ENCODE peak calls at places on chromosomes 12 and 14, in six cellular contexts. Z, G, E, J, N and O are unnamed samples.
A peak's percentile ranks its signal among the peaks of the same experiment; 100 is the strongest.

GRCh38 chr12:10354071-10354470 is 35.8 kb downstream of the KLRK1 start:
- DNase-seq in Z (no peak), G (no peak), E (no peak), J (no peak), N (no peak), O (no peak)

GRCh38 chr14:59630281-59630963 is 53.8 kb upstream of the CCDC175 start:
- DNase-seq in Z (no peak), G (no peak), E (no peak), J (peak; percentile 76), N (no peak), O (no peak)

GRCh38 chr12:53569174-53569557 is 57.0 kb downstream of the ATF7 start:
- DNase-seq in Z (no peak), G (peak; percentile 80), E (no peak), J (peak; percentile 54), N (no peak), O (no peak)

GRCh38 chr12:81815611-81816010 is 56.5 kb upstream of the PPFIA2 start:
- DNase-seq in Z (no peak), G (no peak), E (no peak), J (no peak), N (no peak), O (no peak)

GRCh38 chr14:29144598-29144997 is 378.0 kb downstream of the FOXG1 start:
- DNase-seq in Z (peak; percentile 18), G (peak; percentile 99), E (no peak), J (no peak), N (no peak), O (no peak)

GRCh38 chr12:114684098-114684869 is at the start of gene TBX3:
- DNase-seq in Z (peak; percentile 90), G (peak; percentile 99), E (peak; percentile 81), J (peak; percentile 96), N (peak; percentile 98), O (peak; percentile 93)

GRCh38 chr12:109716512-109717389 is 3.1 kb downstream of the FAM222A start:
- DNase-seq in Z (no peak), G (peak; percentile 12), E (no peak), J (no peak), N (peak; percentile 48), O (no peak)

GRCh38 chr14:69287096-69287991 is 27.4 kb downstream of the GALNT16 start:
- DNase-seq in Z (no peak), G (no peak), E (no peak), J (peak; percentile 62), N (no peak), O (no peak)

GRCh38 chr12:108468149-108468968 is 46.7 kb upstream of the FICD start:
- DNase-seq in Z (peak; percentile 35), G (peak; percentile 20), E (no peak), J (peak; percentile 84), N (no peak), O (no peak)

GRCh38 chr14:34875031-34875922 is at the start of gene BAZ1A:
- DNase-seq in Z (peak; percentile 48), G (peak; percentile 91), E (peak; percentile 58), J (peak; percentile 82), N (peak; percentile 56), O (peak; percentile 76)

GRCh38 chr12:90653051-90653450 is 301.9 kb downstream of the CCER1 start:
- DNase-seq in Z (no peak), G (peak; percentile 71), E (no peak), J (no peak), N (no peak), O (no peak)

GRCh38 chr12:87120440-87120839 is 864.2 kb upstream of the MGAT4C start:
- DNase-seq in Z (no peak), G (peak; percentile 2), E (no peak), J (no peak), N (no peak), O (no peak)

GRCh38 chr12:1993341-1993740 is 10.9 kb downstream of the DCP1B start:
- DNase-seq in Z (no peak), G (peak; percentile 98), E (no peak), J (no peak), N (no peak), O (peak; percentile 50)

GRCh38 chr12:87809916-87810315 is 219.3 kb downstream of the C12orf50 start:
- DNase-seq in Z (no peak), G (peak; percentile 87), E (no peak), J (no peak), N (no peak), O (no peak)

GRCh38 chr12:90959538-90960139 is 4.7 kb upstream of the CCER1 start:
- DNase-seq in Z (peak; percentile 42), G (peak; percentile 58), E (peak; percentile 16), J (peak; percentile 74), N (no peak), O (no peak)

GRCh38 chr14:90275820-90276219 is 19.5 kb downstream of the PSMC1 start:
- DNase-seq in Z (no peak), G (no peak), E (no peak), J (no peak), N (no peak), O (no peak)

GRCh38 chr14:21382095-21382494 is 1.7 kb downstream of the SUPT16H start:
- DNase-seq in Z (no peak), G (no peak), E (no peak), J (no peak), N (no peak), O (no peak)

GRCh38 chr14:93655078-93655750 is 133.1 kb downstream of the PRIMA1 start:
- DNase-seq in Z (peak; percentile 38), G (peak; percentile 35), E (no peak), J (peak; percentile 97), N (no peak), O (peak; percentile 12)

GRCh38 chr14:100979780-100980179 is 76.3 kb upstream of the RTL1 start:
- DNase-seq in Z (no peak), G (peak; percentile 93), E (no peak), J (no peak), N (no peak), O (no peak)

GRCh38 chr12:11981174-11981733 is 89.5 kb upstream of the BCL2L14 start:
- DNase-seq in Z (no peak), G (no peak), E (no peak), J (no peak), N (no peak), O (no peak)

GRCh38 chr14:98210045-98210678 is 1061.8 kb downstream of the BCL11B start:
- DNase-seq in Z (no peak), G (no peak), E (no peak), J (no peak), N (no peak), O (no peak)

GRCh38 chr14:74641581-74641980 is 29.5 kb upstream of the LTBP2 start:
- DNase-seq in Z (no peak), G (no peak), E (no peak), J (no peak), N (no peak), O (no peak)

GRCh38 chr12:53063708-53064612 is 14.1 kb downstream of the TNS2 start:
- DNase-seq in Z (peak; percentile 81), G (peak; percentile 74), E (peak; percentile 22), J (no peak), N (no peak), O (no peak)

GRCh38 chr14:101227611-101228594 is 324.4 kb upstream of the RTL1 start:
- DNase-seq in Z (no peak), G (no peak), E (no peak), J (no peak), N (no peak), O (no peak)

GRCh38 chr12:87779016-87779415 is 250.2 kb downstream of the C12orf50 start:
- DNase-seq in Z (no peak), G (peak; percentile 71), E (no peak), J (no peak), N (no peak), O (peak; percentile 95)

DNA sequence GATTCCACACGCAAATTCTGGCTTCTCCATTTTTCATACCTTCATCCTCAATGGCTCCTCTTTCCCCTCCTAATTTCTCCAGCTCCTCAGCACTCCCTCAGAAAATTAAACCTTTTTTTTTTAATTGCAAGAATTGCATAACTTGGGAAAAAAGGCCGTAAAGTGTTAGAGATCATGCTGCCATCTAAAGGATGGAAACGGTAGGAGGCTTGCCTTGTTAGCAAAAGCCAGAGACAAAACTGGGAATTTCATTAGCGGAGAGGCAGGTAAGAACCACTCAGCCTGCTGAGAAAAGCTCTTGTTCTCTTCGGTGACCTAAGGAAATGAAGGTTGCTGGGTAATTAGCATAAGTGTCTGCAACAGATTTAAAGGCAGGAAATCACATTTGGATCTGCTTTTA is 204.3 kb downstream of the AEBP2 start:
- DNase-seq in Z (peak; percentile 58), G (peak; percentile 68), E (no peak), J (peak; percentile 94), N (no peak), O (peak; percentile 19)
- TF ChIP-seq CTCF in Z (peak; percentile 66), G (peak; percentile 70), E (no peak), J (peak; percentile 79), N (peak; percentile 28), O (peak; percentile 62)

DNA sequence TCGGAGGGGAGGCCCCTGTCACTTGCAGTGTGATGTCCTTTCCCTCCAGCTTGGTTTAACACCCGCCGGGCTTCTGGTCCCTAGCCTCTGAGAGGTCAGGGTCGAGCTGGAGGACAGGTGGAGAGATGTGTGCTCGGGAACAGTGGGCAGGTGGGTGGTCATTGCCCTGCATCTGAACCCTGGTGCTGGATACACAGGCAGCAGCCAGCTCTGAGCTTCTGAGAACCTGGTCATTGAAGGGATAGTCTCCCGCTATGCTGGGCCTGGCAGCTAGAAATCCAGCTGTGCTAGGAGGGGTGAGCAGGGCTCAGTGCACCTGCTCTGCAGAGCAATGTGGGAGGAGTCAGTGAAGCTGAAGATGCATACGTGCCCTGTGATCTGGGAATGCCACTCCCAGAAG is 63.1 kb downstream of the AACS start:
- DNase-seq in Z (no peak), G (no peak), E (no peak), J (no peak), N (no peak), O (no peak)
- H3K36me3 ChIP-seq in Z (peaks cover 4% of the 10 kb centered on the region), G (peaks cover 20% of the 10 kb centered on the region), E (no peaks in the 10 kb centered on the region), J (peaks cover 6% of the 10 kb centered on the region), N (no peaks in the 10 kb centered on the region), O (no peaks in the 10 kb centered on the region)

DNA sequence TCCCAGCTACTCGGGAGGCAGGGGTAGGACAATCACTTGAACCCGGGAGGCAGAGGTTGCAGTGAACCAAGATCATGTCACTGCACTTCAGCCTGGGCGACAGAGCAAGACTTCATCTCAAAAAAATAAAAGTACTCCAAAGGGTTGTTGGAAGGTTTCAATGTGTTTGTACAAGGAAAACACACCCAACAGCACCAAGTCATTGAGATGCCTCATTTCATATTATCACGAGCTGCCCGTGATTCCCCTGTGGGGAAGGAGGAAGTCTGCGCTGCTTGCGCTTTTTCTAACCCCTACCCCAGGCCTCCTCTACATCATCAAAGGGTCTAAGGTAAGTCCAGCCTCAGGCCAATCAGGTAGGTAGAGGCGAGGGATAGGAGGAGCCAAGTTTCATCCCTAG is 73.6 kb downstream of the KDM2B start:
- DNase-seq in Z (no peak), G (no peak), E (no peak), J (no peak), N (no peak), O (no peak)
- H3K4me3 ChIP-seq in Z (no peak overlapping the region), G (no peak overlapping the region), E (no peak overlapping the region), J (no peak overlapping the region), N (no peak overlapping the region), O (no peak overlapping the region)

GRCh38 chr14:24233538-24233866 is 773 bp downstream of the GMPR2 start:
- DNase-seq in Z (no peak), G (no peak), E (no peak), J (no peak), N (no peak), O (no peak)

GRCh38 chr14:24232645-24233537 is at the start of gene GMPR2:
- DNase-seq in Z (no peak), G (no peak), E (no peak), J (peak; percentile 94), N (no peak), O (no peak)

GRCh38 chr14:24235804-24236688 is 3.3 kb downstream of the GMPR2 start:
- DNase-seq in Z (no peak), G (no peak), E (no peak), J (no peak), N (no peak), O (no peak)

GRCh38 chr14:24232121-24232644 is at the start of gene NEDD8:
- DNase-seq in Z (peak; percentile 91), G (peak; percentile 97), E (peak; percentile 90), J (no peak), N (peak; percentile 92), O (no peak)

GRCh38 chr14:24234095-24235020 is 1.6 kb downstream of the GMPR2 start:
- DNase-seq in Z (no peak), G (no peak), E (no peak), J (no peak), N (no peak), O (no peak)
- TF ChIP-seq CTCF in Z (no peak), G (no peak), E (no peak), J (no peak), N (no peak), O (no peak)